ENCODE peak calls at places on chromosomes 5 and 9, in seven cellular contexts. H, S, J, M, F, W and N are unnamed samples.

GRCh38 chr5:170405822-170406221 is 16.7 kb upstream of the KCNMB1 start:
- DNase-seq in H (no peak), S (no peak), J (peak; percentile 29), M (no peak), F (no peak), W (no peak), N (no peak)

GRCh38 chr5:10607023-10607665 is 43.3 kb downstream of the ANKRD33B start:
- DNase-seq in H (no peak), S (no peak), J (peak; percentile 93), M (no peak), F (no peak), W (no peak), N (no peak)

GRCh38 chr5:100902406-100903035 is 561 bp downstream of the ST8SIA4 start:
- DNase-seq in H (no peak), S (peak; percentile 62), J (peak; percentile 71), M (no peak), F (no peak), W (peak; percentile 15), N (no peak)

GRCh38 chr5:54313311-54314270 is 3.2 kb upstream of the ARL15 start:
- DNase-seq in H (no peak), S (no peak), J (peak; percentile 15), M (no peak), F (no peak), W (no peak), N (no peak)

GRCh38 chr9:110125207-110125751 is 82.7 kb downstream of the C9orf152 start:
- DNase-seq in H (no peak), S (peak; percentile 94), J (no peak), M (peak; percentile 89), F (peak; percentile 86), W (peak; percentile 90), N (peak; percentile 92)

GRCh38 chr9:77980622-77981021 is 51.0 kb downstream of the GNAQ start:
- DNase-seq in H (no peak), S (no peak), J (no peak), M (no peak), F (no peak), W (peak; percentile 77), N (peak; percentile 36)

GRCh38 chr9:130372057-130372456 is 72.7 kb upstream of the ASS1 start:
- DNase-seq in H (no peak), S (peak; percentile 52), J (no peak), M (no peak), F (no peak), W (no peak), N (no peak)

GRCh38 chr5:115968770-115969169 is 6.5 kb downstream of the LVRN start:
- DNase-seq in H (no peak), S (no peak), J (no peak), M (no peak), F (no peak), W (no peak), N (no peak)

GRCh38 chr5:145697251-145698016 is 137.7 kb downstream of the PRELID2 start:
- DNase-seq in H (no peak), S (peak; percentile 70), J (peak; percentile 61), M (peak; percentile 1), F (no peak), W (peak; percentile 61), N (no peak)

GRCh38 chr5:76175051-76175666 is 92.0 kb downstream of the SV2C start:
- DNase-seq in H (peak; percentile 23), S (peak; percentile 75), J (peak; percentile 65), M (peak; percentile 7), F (no peak), W (peak; percentile 56), N (no peak)

GRCh38 chr9:115400801-115401200 is 282.8 kb upstream of the TNC start:
- DNase-seq in H (no peak), S (no peak), J (no peak), M (peak; percentile 54), F (no peak), W (peak; percentile 60), N (peak; percentile 61)

GRCh38 chr9:5917273-5917672 is 26.6 kb downstream of the MLANA start:
- DNase-seq in H (no peak), S (no peak), J (no peak), M (no peak), F (no peak), W (no peak), N (no peak)

GRCh38 chr9:33510264-33511183 is 13.5 kb upstream of the ANKRD18B start:
- DNase-seq in H (peak; percentile 37), S (peak; percentile 76), J (peak; percentile 84), M (no peak), F (peak; percentile 79), W (peak; percentile 82), N (no peak)
- H3K4me3 ChIP-seq in H (peak overlapping the region; percentile 75), S (peak overlapping the region; percentile 56), J (peak overlapping the region; percentile 68), M (peak overlapping the region; percentile 71), F (peak overlapping the region; percentile 46), W (peak overlapping the region; percentile 82), N (peak overlapping the region; percentile 56)

GRCh38 chr5:175541264-175541663 is 62.9 kb downstream of the SFXN1 start:
- DNase-seq in H (no peak), S (no peak), J (no peak), M (no peak), F (no peak), W (no peak), N (no peak)
- H3K4me3 ChIP-seq in H (no peak overlapping the region), S (no peak overlapping the region), J (no peak overlapping the region), M (no peak overlapping the region), F (no peak overlapping the region), W (no peak overlapping the region), N (no peak overlapping the region)

DNA sequence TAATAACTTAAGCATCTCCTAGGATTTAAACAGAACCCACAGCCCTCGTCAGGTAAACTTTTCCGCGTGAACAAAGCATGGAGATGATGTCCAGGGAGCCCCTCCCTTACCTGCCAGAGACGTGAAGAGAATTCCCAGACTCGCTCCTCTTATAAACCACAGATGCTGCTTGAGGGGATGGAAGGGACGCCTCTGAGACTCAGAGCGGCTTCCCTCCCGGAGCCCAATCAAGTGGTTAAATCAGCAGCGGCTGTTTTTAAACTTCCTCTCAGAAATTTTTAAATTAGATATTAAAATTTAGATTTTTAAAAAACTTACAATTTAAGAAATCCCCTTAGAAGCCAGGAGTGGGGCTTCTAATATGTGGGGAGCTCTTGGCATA is 71.8 kb downstream of the RAPGEF1 start:
- DNase-seq in H (no peak), S (no peak), J (no peak), M (no peak), F (no peak), W (no peak), N (no peak)
- H3K4me3 ChIP-seq in H (peak overlapping the region; percentile 54), S (no peak overlapping the region), J (no peak overlapping the region), M (no peak overlapping the region), F (no peak overlapping the region), W (peak overlapping the region; percentile 8), N (no peak overlapping the region)

GRCh38 chr9:37029304-37029775 is 4.7 kb downstream of the PAX5 start:
- DNase-seq in H (no peak), S (peak; percentile 16), J (peak; percentile 15), M (no peak), F (no peak), W (no peak), N (no peak)
- H3K4me3 ChIP-seq in H (no peak overlapping the region), S (no peak overlapping the region), J (no peak overlapping the region), M (no peak overlapping the region), F (no peak overlapping the region), W (no peak overlapping the region), N (no peak overlapping the region)

DNA sequence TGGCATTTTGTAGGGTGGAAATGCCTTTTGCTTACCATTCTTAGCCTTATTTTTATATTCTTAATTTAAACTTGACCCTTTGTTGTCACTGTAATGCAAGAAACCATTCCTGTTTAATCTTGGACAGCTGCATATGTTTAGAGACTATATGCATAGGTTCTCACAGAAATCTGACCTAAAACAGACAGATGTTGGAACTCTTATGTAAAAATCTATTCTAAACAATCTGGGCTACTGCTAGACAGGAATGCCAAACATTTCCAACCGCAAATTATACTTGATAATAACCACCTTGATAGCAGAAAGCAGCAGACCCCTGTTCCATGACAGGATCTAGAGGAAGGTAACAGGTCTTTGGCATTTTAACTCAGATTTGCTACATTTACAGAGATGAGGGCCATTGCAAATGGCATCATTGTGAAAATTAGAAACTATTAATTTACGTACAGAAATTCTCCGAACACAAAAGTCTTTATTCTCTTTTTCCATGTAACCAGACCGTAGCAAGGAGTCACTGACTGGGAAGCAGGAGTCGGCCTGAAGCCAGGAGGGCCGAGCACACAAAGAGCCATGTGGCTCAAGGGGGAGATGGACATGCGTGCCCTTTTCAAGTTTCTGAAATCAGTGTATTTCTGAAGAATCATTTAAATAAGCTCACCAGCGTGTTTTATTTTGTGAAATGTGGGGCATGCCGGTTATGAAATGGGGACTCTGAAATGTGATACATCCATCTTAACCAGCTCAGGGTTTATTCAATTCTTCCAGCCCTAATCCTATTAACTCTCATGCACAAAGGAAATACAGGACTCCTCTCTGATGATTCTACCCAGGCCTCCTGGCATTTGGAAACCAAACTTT is 139.3 kb downstream of the AOPEP start:
- DNase-seq in H (no peak), S (no peak), J (no peak), M (peak; percentile 78), F (no peak), W (peak; percentile 67), N (no peak)
- H3K4me3 ChIP-seq in H (no peak overlapping the region), S (no peak overlapping the region), J (no peak overlapping the region), M (no peak overlapping the region), F (no peak overlapping the region), W (peak overlapping the region; percentile 40), N (no peak overlapping the region)